ENCODE peak calls at places on chromosome 5, in seven cellular contexts. Z is SK-N-SH, N is endothelial cell of umbilical vein, W is GM23248, T is neural progenitor cell, D is OCI-LY7, B is mesendoderm. P is an unnamed sample.

GRCh38 chr5:132763369-132764036 is 13.5 kb downstream of the SEPTIN8 start:
- DNase-seq in T (no peak), B (no peak), N (no peak), W (no peak), Z (no peak), D (no peak), P (no peak)

GRCh38 chr5:58913591-58913990 is 330.7 kb downstream of the RAB3C start:
- DNase-seq in D (no peak), Z (no peak), T (no peak), W (no peak), N (no peak), B (peak; percentile 40), P (no peak)

GRCh38 chr5:56900858-56901578 is 8.4 kb upstream of the SETD9 start:
- DNase-seq in B (peak; percentile 47), N (peak; percentile 57), T (peak; percentile 59), Z (peak; percentile 16), W (peak; percentile 64), D (peak; percentile 65), P (peak; percentile 46)

GRCh38 chr5:37810311-37810710 is 29.5 kb downstream of the GDNF start:
- DNase-seq in N (no peak), T (no peak), Z (no peak), B (no peak), W (peak; percentile 89), D (no peak), P (no peak)

GRCh38 chr5:102858808-102859207 is 103.7 kb downstream of the PAM start:
- DNase-seq in Z (no peak), B (no peak), D (no peak), N (no peak), W (peak; percentile 87), T (no peak), P (no peak)

GRCh38 chr5:2995667-2996066 is 244.2 kb upstream of the IRX2 start:
- DNase-seq in B (no peak), Z (no peak), N (no peak), D (no peak), W (no peak), T (no peak), P (no peak)

GRCh38 chr5:127184841-127185240 is 105.8 kb upstream of the MEGF10 start:
- DNase-seq in Z (no peak), T (no peak), N (no peak), W (peak; percentile 8), D (no peak), B (no peak), P (no peak)

GRCh38 chr5:89086687-89087086 is 203.7 kb upstream of the MEF2C start:
- DNase-seq in T (no peak), D (no peak), B (no peak), W (no peak), N (no peak), Z (no peak), P (no peak)

GRCh38 chr5:181258576-181258975 is 2.4 kb downstream of the TRIM52 start:
- DNase-seq in B (no peak), W (no peak), D (no peak), Z (no peak), N (no peak), T (no peak), P (no peak)

GRCh38 chr5:181044093-181044599 is 4.1 kb downstream of the BTNL9 start:
- DNase-seq in N (no peak), B (no peak), W (no peak), D (peak; percentile 53), T (no peak), Z (no peak), P (no peak)

GRCh38 chr5:154756871-154757646 is 1.9 kb downstream of the LARP1 start:
- DNase-seq in D (peak; percentile 61), N (peak; percentile 29), T (peak; percentile 71), B (peak; percentile 61), W (peak; percentile 67), Z (peak; percentile 77), P (peak; percentile 38)

DNA sequence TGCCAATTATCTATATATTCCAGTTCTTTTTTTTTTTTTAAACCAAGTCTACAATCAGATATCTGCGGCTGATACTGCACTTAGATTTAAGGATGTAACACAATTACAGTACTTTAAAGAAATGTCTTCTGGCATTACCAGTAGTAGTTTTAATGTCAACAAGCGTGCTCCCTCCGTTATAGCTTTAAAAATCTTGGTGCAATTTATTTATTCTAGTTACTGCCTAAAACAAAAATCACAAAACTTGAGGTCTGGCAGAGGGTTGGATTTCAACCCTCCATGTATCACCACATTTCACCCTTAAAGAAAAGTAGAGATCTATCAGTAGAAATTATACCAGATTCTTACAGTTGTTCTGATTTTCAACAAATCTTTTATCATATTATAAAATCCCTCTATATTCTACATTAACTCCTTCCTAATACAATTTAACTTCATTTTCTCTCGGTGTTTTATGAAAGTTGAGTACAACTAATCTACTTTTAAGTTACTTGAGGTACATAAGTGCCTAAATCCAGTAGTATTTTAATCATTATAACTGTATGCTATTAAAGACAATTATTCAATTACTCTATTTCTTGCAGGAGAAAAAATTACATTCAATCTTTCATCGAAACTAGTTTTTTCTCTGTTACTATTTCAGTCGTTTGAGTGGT is 2.0 kb upstream of the RICTOR start:
- DNase-seq in W (no peak), N (no peak), B (no peak), Z (no peak), D (no peak), T (no peak), P (no peak)
- H3K4me1 ChIP-seq in W (peaks cover 33% of the 10 kb centered on the region), N (peaks cover 43% of the 10 kb centered on the region), B (no peaks in the 10 kb centered on the region), Z (no peaks in the 10 kb centered on the region), D (peaks cover 39% of the 10 kb centered on the region), T (peaks cover 11% of the 10 kb centered on the region), P (peaks cover 18% of the 10 kb centered on the region)

GRCh38 chr5:73858786-73859185 is 232.8 kb downstream of the ARHGEF28 start:
- DNase-seq in N (no peak), Z (no peak), W (peak; percentile 11), T (no peak), B (no peak), D (no peak), P (no peak)
- H3K4me2 ChIP-seq in N (no peak overlapping the region), Z (no peak overlapping the region), W (no peak overlapping the region), T (no peak overlapping the region), B (no peak overlapping the region), D (no peak overlapping the region), P (no peak overlapping the region)

GRCh38 chr5:151679421-151680155 is 7.1 kb downstream of the SPARC start:
- DNase-seq in B (no peak), N (peak; percentile 23), Z (no peak), D (no peak), W (peak; percentile 75), T (no peak), P (no peak)
- H3K4me1 ChIP-seq in B (peaks cover 57% of the 10 kb centered on the region), N (peaks cover 97% of the 10 kb centered on the region), Z (peaks cover 25% of the 10 kb centered on the region), D (no peaks in the 10 kb centered on the region), W (peaks cover 93% of the 10 kb centered on the region), T (peaks cover 34% of the 10 kb centered on the region), P (no peaks in the 10 kb centered on the region)

GRCh38 chr5:161009194-161009593 is 157.2 kb upstream of the ATP10B start:
- DNase-seq in T (peak; percentile 19), D (no peak), B (peak; percentile 44), Z (no peak), W (no peak), N (no peak), P (no peak)
- H3K4me2 ChIP-seq in T (no peak overlapping the region), D (no peak overlapping the region), B (no peak overlapping the region), Z (no peak overlapping the region), W (no peak overlapping the region), N (no peak overlapping the region), P (no peak overlapping the region)

GRCh38 chr5:149537374-149537959 is 13.8 kb downstream of the CSNK1A1 start:
- DNase-seq in B (no peak), N (no peak), W (no peak), D (no peak), Z (no peak), T (no peak), P (no peak)

GRCh38 chr5:149544199-149544472 is 7.1 kb downstream of the CSNK1A1 start:
- DNase-seq in W (no peak), B (no peak), T (no peak), Z (no peak), D (no peak), N (peak; percentile 49), P (no peak)

GRCh38 chr5:149543361-149544198 is 7.7 kb downstream of the CSNK1A1 start:
- DNase-seq in B (no peak), N (peak; percentile 58), Z (no peak), W (no peak), D (no peak), T (peak; percentile 52), P (no peak)

GRCh38 chr5:149541893-149542292 is 9.3 kb downstream of the CSNK1A1 start:
- DNase-seq in T (no peak), D (no peak), W (no peak), Z (no peak), N (no peak), B (no peak), P (no peak)

GRCh38 chr5:149540098-149540497 is 11.1 kb downstream of the CSNK1A1 start:
- DNase-seq in T (no peak), D (no peak), N (no peak), W (peak; percentile 40), B (no peak), Z (no peak), P (no peak)
- H3K4me1 ChIP-seq in T (peaks cover 14% of the 10 kb centered on the region), D (no peaks in the 10 kb centered on the region), N (peaks cover 25% of the 10 kb centered on the region), W (peaks cover 28% of the 10 kb centered on the region), B (no peaks in the 10 kb centered on the region), Z (peaks cover 2% of the 10 kb centered on the region), P (no peaks in the 10 kb centered on the region)

DNA sequence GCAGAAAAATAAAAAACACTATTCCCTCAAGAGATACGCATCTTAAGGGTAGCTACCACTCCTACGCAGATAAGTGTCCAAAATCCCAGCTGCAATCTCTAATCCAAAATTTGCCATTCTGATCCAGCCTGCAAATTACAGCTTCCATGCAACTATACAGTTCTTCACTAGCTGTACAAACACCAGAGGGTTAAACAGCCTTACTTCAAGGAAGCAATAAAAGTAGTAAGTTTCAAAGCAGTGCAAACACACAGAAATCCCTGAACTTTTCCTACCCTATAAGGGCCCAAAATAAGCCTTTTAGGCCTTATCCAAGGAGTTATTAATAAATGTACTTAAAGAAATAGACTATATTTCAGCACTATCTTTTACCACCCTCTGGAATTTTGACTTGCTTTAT is 39.5 kb downstream of the PWWP2A start:
- DNase-seq in T (no peak), D (no peak), N (no peak), B (no peak), Z (no peak), W (no peak), P (no peak)
- H3K4me2 ChIP-seq in T (no peak overlapping the region), D (no peak overlapping the region), N (no peak overlapping the region), B (no peak overlapping the region), Z (no peak overlapping the region), W (no peak overlapping the region), P (no peak overlapping the region)

P was measured in MM.1S.